ENCODE peak calls at places on chromosomes 16 and 17, in ten cellular contexts. O is effector memory CD4-positive, alpha-beta T cell; A is uterus; L is mucosa of descending colon; J is right atrium auricular region; X is HCT116; D is endothelial cell of umbilical vein; Z is thoracic aorta; U is colonic mucosa; P is lower lobe of right lung. V is an unnamed sample.

GRCh38 chr16:86222541-86222940 is 287.8 kb upstream of the FOXF1 start:
- DNase-seq in O (no peak), A (no peak), L (no peak), J (no peak), X (no peak), D (no peak), Z (no peak), U (no peak), P (no peak), V (no peak)

GRCh38 chr17:45812102-45812501 is 28.0 kb downstream of the CRHR1 start:
- DNase-seq in O (no peak), A (no peak), L (no peak), J (no peak), X (peak; percentile 37), D (no peak), Z (no peak), U (no peak), P (no peak), V (no peak)

GRCh38 chr16:4544483-4544882 is 5.9 kb upstream of the CDIP1 start:
- DNase-seq in O (no peak), A (no peak), L (no peak), J (no peak), X (no peak), D (no peak), Z (no peak), U (no peak), P (no peak), V (no peak)

GRCh38 chr16:89471225-89471624 is 19.1 kb downstream of the ANKRD11 start:
- DNase-seq in O (no peak), A (no peak), L (no peak), J (no peak), X (no peak), D (no peak), Z (no peak), U (no peak), P (no peak), V (no peak)

GRCh38 chr16:87706278-87707000 is 59.3 kb downstream of the KLHDC4 start:
- DNase-seq in O (no peak), A (no peak), L (no peak), J (no peak), X (no peak), D (no peak), Z (no peak), U (no peak), P (no peak), V (no peak)

GRCh38 chr16:85759631-85760419 is 8.9 kb upstream of the C16orf74 start:
- DNase-seq in O (no peak), A (no peak), L (peak; percentile 60), J (no peak), X (no peak), D (no peak), Z (no peak), U (no peak), P (peak; percentile 75), V (no peak)

GRCh38 chr16:28951410-28951943 is 740 bp downstream of the NFATC2IP start:
- DNase-seq in O (no peak), A (peak; percentile 28), L (peak; percentile 53), J (no peak), X (no peak), D (no peak), Z (no peak), U (peak; percentile 57), P (no peak), V (no peak)

GRCh38 chr17:66964083-66964771 is at the start of gene CACNG4:
- DNase-seq in O (no peak), A (no peak), L (no peak), J (no peak), X (no peak), D (no peak), Z (no peak), U (no peak), P (no peak), V (peak; percentile 31)

GRCh38 chr17:68199837-68200688 is 47.8 kb upstream of the AMZ2 start:
- DNase-seq in O (no peak), A (no peak), L (peak; percentile 23), J (no peak), X (no peak), D (peak; percentile 21), Z (no peak), U (no peak), P (no peak), V (no peak)

GRCh38 chr17:74343121-74343520 is 17.1 kb downstream of the KIF19 start:
- DNase-seq in O (no peak), A (no peak), L (no peak), J (no peak), X (no peak), D (no peak), Z (no peak), U (no peak), P (no peak), V (no peak)

GRCh38 chr17:68048996-68049395 is 13.5 kb downstream of the KPNA2 start:
- DNase-seq in O (no peak), A (no peak), L (no peak), J (no peak), X (peak; percentile 33), D (peak; percentile 23), Z (no peak), U (no peak), P (no peak), V (peak; percentile 30)

GRCh38 chr16:14202697-14203096 is 131.6 kb downstream of the MRTFB start:
- DNase-seq in O (no peak), A (no peak), L (no peak), J (no peak), X (peak; percentile 10), D (peak; percentile 85), Z (no peak), U (no peak), P (no peak), V (no peak)

GRCh38 chr16:7437843-7438242 is 105.2 kb downstream of the RBFOX1 start:
- DNase-seq in O (no peak), A (no peak), L (no peak), J (no peak), X (no peak), D (no peak), Z (no peak), U (no peak), P (no peak), V (no peak)

GRCh38 chr17:79223953-79224352 is 149.3 kb downstream of the ENGASE start:
- DNase-seq in O (no peak), A (no peak), L (no peak), J (no peak), X (no peak), D (no peak), Z (no peak), U (no peak), P (no peak), V (no peak)

GRCh38 chr17:17179371-17179827 is 26.7 kb downstream of the PLD6 start:
- DNase-seq in O (no peak), A (no peak), L (no peak), J (no peak), X (no peak), D (no peak), Z (no peak), U (no peak), P (no peak), V (no peak)

GRCh38 chr17:17180741-17181525 is 25.2 kb downstream of the PLD6 start:
- DNase-seq in O (no peak), A (no peak), L (no peak), J (no peak), X (no peak), D (no peak), Z (no peak), U (no peak), P (no peak), V (no peak)

GRCh38 chr17:17182601-17183136 is 23.5 kb downstream of the PLD6 start:
- DNase-seq in O (no peak), A (no peak), L (no peak), J (no peak), X (no peak), D (no peak), Z (no peak), U (no peak), P (no peak), V (no peak)

GRCh38 chr17:17181666-17182600 is 24.2 kb downstream of the PLD6 start:
- DNase-seq in O (no peak), A (no peak), L (no peak), J (no peak), X (no peak), D (no peak), Z (no peak), U (no peak), P (no peak), V (no peak)

GRCh38 chr17:17180141-17180603 is 26.0 kb downstream of the PLD6 start:
- DNase-seq in O (no peak), A (no peak), L (no peak), J (no peak), X (no peak), D (no peak), Z (no peak), U (no peak), P (no peak), V (no peak)
- H3K36me3 ChIP-seq in O (peaks cover 9% of the 10 kb centered on the region), A (no peaks in the 10 kb centered on the region), L (peaks cover 7% of the 10 kb centered on the region), J (peaks cover 78% of the 10 kb centered on the region), X (peaks cover 51% of the 10 kb centered on the region), D (peaks cover 50% of the 10 kb centered on the region), Z (peaks cover 53% of the 10 kb centered on the region), U (peaks cover 18% of the 10 kb centered on the region), P (peaks cover 97% of the 10 kb centered on the region), V (peaks cover 61% of the 10 kb centered on the region)

DNA sequence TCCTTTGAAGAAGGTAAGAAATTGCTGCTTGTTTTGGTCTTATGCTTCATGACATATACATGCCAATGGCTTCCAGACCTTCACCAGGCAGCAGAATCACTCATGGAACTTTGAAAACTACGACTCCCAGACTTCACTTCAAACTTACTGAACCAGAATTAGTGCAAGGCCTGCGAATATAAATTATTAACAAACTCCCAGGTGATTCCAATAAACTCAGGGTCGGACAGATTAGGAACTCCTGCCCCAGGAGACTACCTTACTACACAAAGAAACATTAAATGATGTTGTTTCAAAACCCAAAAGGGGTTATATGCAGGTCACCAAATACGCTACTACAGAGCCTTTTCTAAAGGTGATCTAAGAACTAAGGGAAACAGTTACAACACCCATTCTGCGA is 20.4 kb downstream of the PSME3IP1 start:
- DNase-seq in O (no peak), A (no peak), L (no peak), J (no peak), X (no peak), D (no peak), Z (no peak), U (no peak), P (no peak), V (no peak)
- H3K36me3 ChIP-seq in O (peaks cover 53% of the 10 kb centered on the region), A (no peaks in the 10 kb centered on the region), L (peaks cover 3% of the 10 kb centered on the region), J (peaks cover 65% of the 10 kb centered on the region), X (peaks cover 41% of the 10 kb centered on the region), D (peaks cover 8% of the 10 kb centered on the region), Z (peaks cover 30% of the 10 kb centered on the region), U (peaks cover 11% of the 10 kb centered on the region), P (peaks cover 83% of the 10 kb centered on the region), V (peaks cover 70% of the 10 kb centered on the region)

DNA sequence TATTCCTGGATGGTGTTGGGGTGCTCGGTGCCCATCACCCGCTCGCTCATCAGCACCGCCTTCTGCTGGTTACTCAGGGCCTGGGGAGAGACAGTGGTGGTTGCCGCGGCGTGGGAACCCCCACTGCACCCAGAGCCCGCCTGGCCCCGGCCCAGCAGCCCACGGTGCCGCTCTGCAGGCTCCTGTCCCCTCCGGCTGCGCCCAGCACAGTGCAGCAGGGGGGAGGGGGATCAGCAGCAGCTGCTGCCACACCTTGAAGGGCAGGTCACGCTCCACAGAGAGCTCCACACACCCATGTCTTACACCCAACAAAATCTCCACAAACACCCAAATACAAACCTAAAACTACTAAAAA is 18.8 kb downstream of the CLUH start:
- DNase-seq in O (no peak), A (no peak), L (no peak), J (no peak), X (no peak), D (no peak), Z (no peak), U (no peak), P (no peak), V (no peak)
- H3K36me3 ChIP-seq in O (peaks cover 41% of the 10 kb centered on the region), A (no peaks in the 10 kb centered on the region), L (peaks cover 12% of the 10 kb centered on the region), J (peaks cover 76% of the 10 kb centered on the region), X (peaks cover 41% of the 10 kb centered on the region), D (peaks cover 17% of the 10 kb centered on the region), Z (peaks cover 53% of the 10 kb centered on the region), U (peaks cover 14% of the 10 kb centered on the region), P (peaks cover 76% of the 10 kb centered on the region), V (peaks cover 83% of the 10 kb centered on the region)

GRCh38 chr17:44219126-44219635 is 294 bp downstream of the UBTF start:
- DNase-seq in O (peak; percentile 61), A (peak; percentile 66), L (peak; percentile 64), J (no peak), X (no peak), D (peak; percentile 54), Z (no peak), U (peak; percentile 61), P (peak; percentile 81), V (no peak)
- H3K36me3 ChIP-seq in O (peaks cover 20% of the 10 kb centered on the region), A (no peaks in the 10 kb centered on the region), L (no peaks in the 10 kb centered on the region), J (peaks cover 29% of the 10 kb centered on the region), X (peaks cover 30% of the 10 kb centered on the region), D (peaks cover 26% of the 10 kb centered on the region), Z (peaks cover 19% of the 10 kb centered on the region), U (peaks cover 13% of the 10 kb centered on the region), P (peaks cover 36% of the 10 kb centered on the region), V (peaks cover 27% of the 10 kb centered on the region)

V was measured in HAP-1.